ENCODE peak calls at places on chromosomes 3 and 15, in five cellular contexts. Y, Z, S, H and C are unnamed samples.

GRCh38 chr15:71125831-71126453 is 10.7 kb downstream of the THSD4 start:
- DNase-seq in S (no peak), Y (no peak), H (no peak), Z (peak; percentile 29), C (peak; percentile 50)

GRCh38 chr3:173789530-173789929 is 392.0 kb downstream of the NLGN1 start:
- DNase-seq in Z (peak; percentile 2), Y (no peak), H (no peak), S (peak; percentile 45), C (no peak)

GRCh38 chr3:52091566-52092290 is 35.4 kb upstream of the DUSP7 start:
- DNase-seq in H (no peak), S (no peak), Z (peak; percentile 49), Y (no peak), C (no peak)

GRCh38 chr3:149658444-149659172 is 783 bp upstream of the WWTR1 start:
- DNase-seq in Z (peak; percentile 86), S (peak; percentile 80), Y (peak; percentile 78), H (peak; percentile 61), C (no peak)

GRCh38 chr3:38473229-38473628 is 19.5 kb downstream of the ACVR2B start:
- DNase-seq in Z (no peak), H (no peak), S (no peak), Y (no peak), C (no peak)

GRCh38 chr3:113287818-113288648 is 76.7 kb downstream of the BOC start:
- DNase-seq in S (peak; percentile 44), Y (peak; percentile 40), H (peak; percentile 68), Z (peak; percentile 72), C (peak; percentile 80)

GRCh38 chr3:45131201-45131600 is 15.0 kb downstream of the CDCP1 start:
- DNase-seq in H (no peak), S (no peak), Y (no peak), Z (peak; percentile 45), C (no peak)

GRCh38 chr15:62658498-62658897 is 384.0 kb upstream of the TPM1 start:
- DNase-seq in Z (no peak), S (peak; percentile 14), H (no peak), Y (no peak), C (no peak)

GRCh38 chr3:186849392-186849975 is 7.0 kb downstream of the ADIPOQ start:
- DNase-seq in S (peak; percentile 45), H (no peak), Y (peak; percentile 89), Z (peak; percentile 38), C (peak; percentile 89)

GRCh38 chr3:6578526-6578925 is 282.4 kb upstream of the GRM7 start:
- DNase-seq in H (no peak), Z (no peak), S (peak; percentile 6), Y (no peak), C (no peak)

GRCh38 chr3:80676869-80677268 is 909.1 kb upstream of the ROBO1 start:
- DNase-seq in S (no peak), Y (no peak), H (no peak), Z (no peak), C (no peak)

GRCh38 chr3:119301001-119301400 is 6.8 kb downstream of the ARHGAP31 start:
- DNase-seq in Y (no peak), H (no peak), Z (no peak), S (no peak), C (no peak)

GRCh38 chr3:170542704-170543103 is 43.2 kb downstream of the SLC7A14 start:
- DNase-seq in S (no peak), Y (no peak), H (no peak), Z (peak; percentile 71), C (no peak)
- H2AFZ ChIP-seq in S (no peak overlapping the region), Y (no peak overlapping the region), H (no peak overlapping the region), Z (no peak overlapping the region), C (no peak overlapping the region)

GRCh38 chr3:137769321-137770065 is 5.4 kb downstream of the SOX14 start:
- DNase-seq in S (no peak), Z (no peak), H (no peak), Y (no peak), C (no peak)

GRCh38 chr3:137768361-137769320 is 4.5 kb downstream of the SOX14 start:
- DNase-seq in Y (no peak), H (no peak), S (no peak), Z (no peak), C (no peak)

GRCh38 chr3:137766069-137766960 is 2.2 kb downstream of the SOX14 start:
- DNase-seq in H (no peak), S (no peak), Z (no peak), Y (no peak), C (no peak)

GRCh38 chr3:137767146-137768020 is 3.3 kb downstream of the SOX14 start:
- DNase-seq in S (no peak), H (no peak), Z (no peak), Y (no peak), C (no peak)

DNA sequence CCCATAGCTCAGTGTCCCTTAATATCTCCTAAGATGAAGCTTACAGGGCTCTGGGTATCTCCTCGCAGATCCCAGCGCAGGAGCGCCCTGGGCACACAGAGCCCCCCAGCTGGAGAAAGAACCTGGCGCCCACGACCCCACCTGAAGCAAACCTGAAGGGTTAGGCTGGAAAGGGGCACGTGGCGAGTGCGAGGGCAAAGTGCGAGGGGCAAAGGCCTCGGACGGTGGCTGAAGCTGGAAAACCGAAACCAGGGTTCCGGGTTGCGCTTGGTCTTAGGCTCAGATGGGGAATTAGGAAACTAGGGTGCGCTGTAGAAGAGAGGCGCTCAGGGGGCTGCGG is 3.9 kb downstream of the SOX14 start:
- DNase-seq in S (no peak), H (no peak), Z (no peak), Y (no peak), C (no peak)
- H3K4me3 ChIP-seq in S (peak overlapping the region; percentile 31), H (no peak overlapping the region), Z (peak overlapping the region; percentile 12), Y (no peak overlapping the region), C (no peak overlapping the region)

GRCh38 chr3:160665231-160665630 is 11.7 kb upstream of the ARL14 start:
- DNase-seq in S (no peak), Z (no peak), Y (no peak), H (no peak), C (no peak)
- H2AFZ ChIP-seq in S (no peak overlapping the region), Z (no peak overlapping the region), Y (no peak overlapping the region), H (peak overlapping the region; percentile 57), C (peak overlapping the region; percentile 23)

DNA sequence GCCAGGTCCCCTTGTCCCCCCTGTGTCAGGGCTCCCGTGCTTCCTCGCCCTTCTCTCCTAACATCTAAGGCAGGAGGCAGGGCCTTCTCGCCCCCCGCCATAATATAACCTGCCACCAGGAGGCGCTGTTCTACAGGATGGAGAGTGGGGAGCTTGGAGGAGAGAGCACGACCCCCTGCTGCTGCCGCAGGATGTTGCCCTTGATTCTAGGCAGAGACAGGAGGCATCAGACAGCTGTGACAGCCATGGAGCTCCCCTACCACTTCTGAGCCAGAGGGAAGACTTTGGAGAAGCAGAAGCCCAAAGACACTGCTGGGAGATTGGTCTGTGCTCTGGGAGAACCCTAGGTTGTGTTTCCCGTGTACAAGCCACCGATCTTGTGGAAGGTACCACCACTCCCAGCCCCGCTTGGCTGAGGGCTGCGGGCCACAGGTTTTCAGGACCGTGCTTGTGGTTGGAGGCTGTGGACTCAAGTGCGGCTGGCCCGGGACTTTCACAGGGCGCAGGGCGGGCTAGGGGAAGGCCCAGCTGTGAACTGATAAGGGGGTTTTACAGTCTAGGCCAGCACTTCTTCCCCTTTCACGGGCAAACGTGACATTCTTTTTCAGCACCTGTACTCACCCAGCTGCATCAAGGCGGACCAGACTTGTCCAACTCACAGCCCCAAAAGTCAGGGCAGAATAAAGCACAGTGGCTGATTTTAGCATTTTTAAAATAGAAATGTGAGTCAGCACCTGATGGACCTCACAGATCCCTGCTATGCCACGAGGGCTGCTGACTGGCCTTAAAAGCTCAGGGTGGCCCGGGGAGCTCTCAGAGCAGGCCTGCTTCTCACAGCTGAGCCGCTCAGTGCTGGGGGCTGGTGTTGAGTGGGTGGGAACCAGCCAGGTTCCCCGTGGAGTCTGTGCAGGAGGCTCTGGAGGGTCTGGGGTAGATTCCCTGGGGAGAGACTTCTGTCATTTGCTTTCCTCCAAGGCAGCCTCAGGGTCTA is 2.6 kb upstream of the TIGIT start:
- DNase-seq in S (peak; percentile 14), H (peak; percentile 79), Z (peak; percentile 37), Y (peak; percentile 96), C (peak; percentile 98)
- H3K4me3 ChIP-seq in S (no peak overlapping the region), H (no peak overlapping the region), Z (no peak overlapping the region), Y (peak overlapping the region; percentile 51), C (peak overlapping the region; percentile 64)

GRCh38 chr3:43872901-43873300 is 182.2 kb downstream of the ABHD5 start:
- DNase-seq in Y (no peak), S (no peak), Z (peak; percentile 41), H (no peak), C (no peak)

GRCh38 chr3:43870844-43871626 is 180.3 kb downstream of the ABHD5 start:
- DNase-seq in Y (no peak), Z (no peak), S (peak; percentile 63), H (no peak), C (no peak)

GRCh38 chr3:43872301-43872700 is 181.6 kb downstream of the ABHD5 start:
- DNase-seq in H (no peak), Z (peak; percentile 91), S (peak; percentile 72), Y (no peak), C (no peak)

GRCh38 chr3:43870110-43870509 is 179.4 kb downstream of the ABHD5 start:
- DNase-seq in S (peak; percentile 50), H (no peak), Z (peak; percentile 69), Y (no peak), C (no peak)

GRCh38 chr3:43871627-43872245 is 181.0 kb downstream of the ABHD5 start:
- DNase-seq in H (no peak), S (no peak), Y (no peak), Z (no peak), C (no peak)
- H2AFZ ChIP-seq in H (no peak overlapping the region), S (peak overlapping the region; percentile 64), Y (no peak overlapping the region), Z (peak overlapping the region; percentile 91), C (no peak overlapping the region)

GRCh38 chr3:182568756-182569155 is 224.5 kb upstream of the ATP11B start:
- DNase-seq in Y (no peak), Z (no peak), S (no peak), H (no peak), C (no peak)

GRCh38 chr3:182568206-182568605 is 225.1 kb upstream of the ATP11B start:
- DNase-seq in Y (no peak), Z (no peak), H (no peak), S (no peak), C (no peak)

GRCh38 chr3:182562274-182562673 is 231.0 kb upstream of the ATP11B start:
- DNase-seq in Z (no peak), Y (no peak), H (no peak), S (no peak), C (no peak)

GRCh38 chr3:182567666-182568065 is 225.6 kb upstream of the ATP11B start:
- DNase-seq in Y (no peak), H (peak; percentile 24), S (peak; percentile 17), Z (no peak), C (no peak)

GRCh38 chr3:182565916-182566524 is 227.3 kb upstream of the ATP11B start:
- DNase-seq in Y (no peak), S (no peak), Z (no peak), H (no peak), C (no peak)
- H3K4me3 ChIP-seq in Y (no peak overlapping the region), S (no peak overlapping the region), Z (no peak overlapping the region), H (no peak overlapping the region), C (no peak overlapping the region)